ENCODE peak calls at places on chromosomes 1 and 21, in nine cellular contexts. I is DND-41, F is A549, N is sigmoid colon, Y is left lung, Q is lower lobe of right lung, P is transverse colon, T is body of pancreas, J is HepG2. K is an unnamed sample.

GRCh38 chr1:184191181-184191601 is 139.7 kb downstream of the TSEN15 start:
- DNase-seq in Y (peak; percentile 75), T (peak; percentile 52), N (peak; percentile 88), J (no peak), Q (no peak), I (no peak), P (peak; percentile 32), F (no peak), K (peak; percentile 88)

GRCh38 chr21:34037009-34037408 is 36.4 kb upstream of the MRPS6 start:
- DNase-seq in I (no peak), Q (no peak), F (no peak), J (no peak), Y (no peak), N (no peak), T (no peak), P (no peak), K (no peak)

GRCh38 chr1:6584126-6585080 is 4.6 kb downstream of the ZBTB48 start:
- DNase-seq in Q (no peak), N (no peak), P (no peak), I (no peak), F (peak; percentile 15), J (no peak), Y (no peak), T (no peak), K (no peak)

GRCh38 chr1:202122639-202123335 is at the start of gene GPR37L1:
- DNase-seq in T (peak; percentile 64), N (no peak), Q (peak; percentile 76), Y (peak; percentile 60), I (no peak), J (peak; percentile 58), P (no peak), F (peak; percentile 75), K (peak; percentile 86)

GRCh38 chr1:64933296-64934070 is 32.9 kb downstream of the JAK1 start:
- DNase-seq in J (no peak), T (peak; percentile 49), P (no peak), Y (peak; percentile 47), I (no peak), F (peak; percentile 60), Q (no peak), N (peak; percentile 78), K (peak; percentile 50)

GRCh38 chr21:29077651-29078090 is 4.2 kb upstream of the CCT8 start:
- DNase-seq in Y (no peak), Q (no peak), T (no peak), I (no peak), P (no peak), F (peak; percentile 65), J (no peak), N (no peak), K (no peak)

GRCh38 chr1:172163479-172164215 is 256.8 kb upstream of the C1orf105 start:
- DNase-seq in I (no peak), Q (no peak), F (no peak), J (no peak), T (no peak), P (no peak), Y (no peak), N (no peak), K (no peak)

GRCh38 chr21:45156459-45156858 is 82.1 kb downstream of the ADARB1 start:
- DNase-seq in F (no peak), Y (no peak), N (peak; percentile 53), T (no peak), P (no peak), J (no peak), Q (no peak), I (no peak), K (no peak)

GRCh38 chr1:43426221-43426620 is 27.5 kb downstream of the HYI start:
- DNase-seq in Q (no peak), T (no peak), F (no peak), P (no peak), Y (no peak), I (no peak), N (no peak), J (no peak), K (no peak)

GRCh38 chr1:204711103-204711946 is 25.8 kb upstream of the LRRN2 start:
- DNase-seq in F (no peak), Q (no peak), N (no peak), I (no peak), T (no peak), Y (no peak), J (no peak), P (no peak), K (no peak)
- H3K4me3 ChIP-seq in F (no peak overlapping the region), Q (no peak overlapping the region), N (no peak overlapping the region), I (no peak overlapping the region), T (no peak overlapping the region), Y (no peak overlapping the region), J (no peak overlapping the region), P (no peak overlapping the region), K (no peak overlapping the region)

DNA sequence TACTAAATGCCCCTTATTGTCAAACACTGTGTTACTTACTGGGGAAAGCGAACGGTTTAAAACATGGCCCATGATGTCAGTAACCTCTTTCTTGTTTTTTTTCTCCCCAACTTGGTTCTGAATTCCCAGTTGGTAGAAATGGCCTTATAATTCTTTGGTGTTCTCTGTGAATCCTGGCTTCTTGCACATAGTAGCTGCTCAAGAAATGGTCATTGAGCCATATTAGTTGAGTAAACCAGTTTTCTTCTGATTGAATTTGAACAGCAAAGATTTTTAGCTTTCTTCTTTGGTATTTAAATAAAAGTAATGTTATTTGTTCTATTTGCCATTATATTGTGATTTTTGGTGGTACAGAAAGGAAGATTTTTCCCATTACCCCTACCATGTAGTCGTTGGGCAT is 87.3 kb downstream of the NFIA start:
- DNase-seq in P (no peak), J (no peak), T (no peak), N (no peak), Q (no peak), I (no peak), Y (no peak), F (no peak), K (no peak)
- H3K27ac ChIP-seq in P (peak overlapping the region; percentile 61), J (no peak overlapping the region), T (no peak overlapping the region), N (peak overlapping the region; percentile 76), Q (no peak overlapping the region), I (no peak overlapping the region), Y (no peak overlapping the region), F (peak overlapping the region; percentile 55), K (no peak overlapping the region)

GRCh38 chr1:38508272-38508671 is 351.3 kb downstream of the RRAGC start:
- DNase-seq in Y (no peak), F (no peak), P (no peak), N (no peak), Q (no peak), I (no peak), T (no peak), J (no peak), K (no peak)

GRCh38 chr1:38507563-38507962 is 352.0 kb downstream of the RRAGC start:
- DNase-seq in P (no peak), Y (no peak), I (no peak), F (no peak), J (no peak), T (no peak), Q (no peak), N (no peak), K (no peak)

GRCh38 chr1:38516560-38516959 is 343.0 kb downstream of the RRAGC start:
- DNase-seq in N (no peak), Q (no peak), J (no peak), P (no peak), F (no peak), Y (no peak), I (no peak), T (no peak), K (no peak)

GRCh38 chr1:38512024-38512623 is 347.4 kb downstream of the RRAGC start:
- DNase-seq in N (no peak), J (no peak), I (no peak), Q (no peak), P (no peak), T (no peak), Y (no peak), F (no peak), K (no peak)

GRCh38 chr1:38512789-38513188 is 346.8 kb downstream of the RRAGC start:
- DNase-seq in I (no peak), P (no peak), Q (peak; percentile 55), Y (no peak), F (no peak), J (no peak), N (no peak), T (no peak), K (no peak)
- TF ChIP-seq CTCF in I (no peak), P (no peak), Q (no peak), Y (no peak), F (no peak), J (no peak), N (no peak), T (no peak), K (no peak)

GRCh38 chr1:27633640-27634165 is 1.3 kb downstream of the FGR start:
- DNase-seq in Y (no peak), N (no peak), Q (no peak), I (no peak), P (no peak), J (no peak), T (no peak), F (no peak), K (no peak)
- H3K4me3 ChIP-seq in Y (peak overlapping the region; percentile 63), N (peak overlapping the region; percentile 50), Q (peak overlapping the region; percentile 61), I (no peak overlapping the region), P (peak overlapping the region; percentile 24), J (no peak overlapping the region), T (no peak overlapping the region), F (no peak overlapping the region), K (no peak overlapping the region)

GRCh38 chr1:185483647-185484450 is 166.8 kb upstream of the IVNS1ABP start:
- DNase-seq in I (no peak), Q (no peak), F (peak; percentile 81), T (peak; percentile 16), P (no peak), N (no peak), Y (no peak), J (no peak), K (no peak)
- H3K27ac ChIP-seq in I (no peak overlapping the region), Q (no peak overlapping the region), F (peak overlapping the region; percentile 75), T (no peak overlapping the region), P (peak overlapping the region; percentile 15), N (peak overlapping the region; percentile 19), Y (peak overlapping the region; percentile 57), J (no peak overlapping the region), K (no peak overlapping the region)

GRCh38 chr1:163071381-163072255 is 2.5 kb downstream of the RGS4 start:
- DNase-seq in I (peak; percentile 56), N (peak; percentile 79), Y (no peak), T (peak; percentile 60), J (peak; percentile 30), Q (no peak), F (peak; percentile 56), P (peak; percentile 46), K (peak; percentile 56)
- TF ChIP-seq CTCF in I (peak; percentile 84), N (peak; percentile 54), Y (peak; percentile 59), T (peak; percentile 61), J (peak; percentile 72), Q (peak; percentile 62), F (peak; percentile 52), P (peak; percentile 42), K (peak; percentile 54)